ENCODE peak calls at places on chromosomes 4 and X, in five cellular contexts. One of them, this sample, is unnamed.

GRCh38 chr4:56689231-56689630 is 8.1 kb upstream of the HOPX start:
- DNase-seq in K562: no peak
- DNase-seq in HepG2: no peak
- DNase-seq in H1: no peak
- DNase-seq in GM12891: no peak
- DNase-seq in this sample: no peak

GRCh38 chr4:152663203-152664066 is 16.4 kb downstream of the TMEM154 start:
- DNase-seq in H1: no peak
- DNase-seq in K562: no peak
- DNase-seq in GM12891: no peak
- DNase-seq in HepG2: no peak
- DNase-seq in this sample: no peak

GRCh38 chr4:2220016-2220620 is 21.8 kb downstream of the HAUS3 start:
- DNase-seq in HepG2: peak; percentile 61
- DNase-seq in H1: peak; percentile 91
- DNase-seq in K562: peak; percentile 67
- DNase-seq in GM12891: no peak
- DNase-seq in this sample: peak; percentile 24

GRCh38 chrX:18674417-18674787 is 2.5 kb upstream of the RS1 start:
- DNase-seq in K562: peak; percentile 27
- DNase-seq in GM12891: no peak
- DNase-seq in H1: peak; percentile 53
- DNase-seq in HepG2: no peak
- DNase-seq in this sample: no peak

GRCh38 chrX:118520858-118521206 is 25.2 kb downstream of the DOCK11 start:
- DNase-seq in GM12891: no peak
- DNase-seq in H1: no peak
- DNase-seq in HepG2: no peak
- DNase-seq in K562: peak; percentile 49
- DNase-seq in this sample: no peak

GRCh38 chr4:183823394-183823793 is 81.7 kb upstream of the STOX2 start:
- DNase-seq in HepG2: no peak
- DNase-seq in K562: no peak
- DNase-seq in H1: no peak
- DNase-seq in GM12891: no peak
- DNase-seq in this sample: no peak

GRCh38 chr4:70725633-70726032 is 3.9 kb downstream of the RUFY3 start:
- DNase-seq in H1: no peak
- DNase-seq in K562: no peak
- DNase-seq in GM12891: no peak
- DNase-seq in HepG2: no peak
- DNase-seq in this sample: no peak

GRCh38 chr4:14871676-14872430 is 130.4 kb upstream of the CPEB2 start:
- DNase-seq in H1: peak; percentile 61
- DNase-seq in HepG2: peak; percentile 3
- DNase-seq in GM12891: no peak
- DNase-seq in K562: peak; percentile 18
- DNase-seq in this sample: no peak

GRCh38 chr4:64617813-64618212 is 208.6 kb upstream of the TECRL start:
- DNase-seq in GM12891: no peak
- DNase-seq in HepG2: no peak
- DNase-seq in H1: no peak
- DNase-seq in K562: no peak
- DNase-seq in this sample: no peak

GRCh38 chrX:42289492-42290385 is 366.4 kb upstream of the CASK start:
- DNase-seq in H1: no peak
- DNase-seq in GM12891: no peak
- DNase-seq in K562: no peak
- DNase-seq in HepG2: no peak
- DNase-seq in this sample: no peak

GRCh38 chr4:66574145-66574978 is 904.1 kb upstream of the EPHA5 start:
- DNase-seq in H1: no peak
- DNase-seq in GM12891: no peak
- DNase-seq in K562: no peak
- DNase-seq in HepG2: no peak
- DNase-seq in this sample: no peak

GRCh38 chr4:166165829-166166420 is 292.9 kb downstream of the TLL1 start:
- DNase-seq in K562: peak; percentile 34
- DNase-seq in H1: no peak
- DNase-seq in HepG2: peak; percentile 73
- DNase-seq in GM12891: peak; percentile 11
- DNase-seq in this sample: no peak

GRCh38 chr4:4426511-4427477 is 39.9 kb downstream of the NSG1 start:
- DNase-seq in H1: peak; percentile 79
- DNase-seq in GM12891: no peak
- DNase-seq in K562: no peak
- DNase-seq in HepG2: no peak
- DNase-seq in this sample: no peak

GRCh38 chr4:154471924-154472323 is 19.7 kb downstream of the DCHS2 start:
- DNase-seq in K562: no peak
- DNase-seq in HepG2: peak; percentile 21
- DNase-seq in GM12891: no peak
- DNase-seq in H1: no peak
- DNase-seq in this sample: no peak

GRCh38 chr4:82611982-82612381 is 50.2 kb upstream of the TMEM150C start:
- DNase-seq in H1: no peak
- DNase-seq in K562: no peak
- DNase-seq in GM12891: no peak
- DNase-seq in HepG2: no peak
- DNase-seq in this sample: no peak

GRCh38 chr4:57163530-57164459 is 53.6 kb upstream of the IGFBP7 start:
- DNase-seq in HepG2: peak; percentile 68
- DNase-seq in GM12891: peak; percentile 66
- DNase-seq in H1: peak; percentile 95
- DNase-seq in K562: peak; percentile 74
- DNase-seq in this sample: peak; percentile 55

GRCh38 chr4:8675383-8675782 is 82.8 kb downstream of the CPZ start:
- DNase-seq in GM12891: no peak
- DNase-seq in H1: peak; percentile 93
- DNase-seq in K562: peak; percentile 52
- DNase-seq in HepG2: peak; percentile 9
- DNase-seq in this sample: no peak

GRCh38 chrX:2513120-2513664 is 12.4 kb upstream of the DHRSX start:
- DNase-seq in HepG2: no peak
- DNase-seq in GM12891: no peak
- DNase-seq in K562: no peak
- DNase-seq in H1: no peak
- DNase-seq in this sample: no peak

GRCh38 chr4:24515698-24516097 is 68.7 kb downstream of the DHX15 start:
- DNase-seq in HepG2: no peak
- DNase-seq in GM12891: no peak
- DNase-seq in K562: no peak
- DNase-seq in H1: no peak
- DNase-seq in this sample: no peak

GRCh38 chr4:39900966-39901365 is 76.7 kb downstream of the PDS5A start:
- DNase-seq in H1: no peak
- DNase-seq in HepG2: no peak
- DNase-seq in GM12891: no peak
- DNase-seq in K562: no peak
- DNase-seq in this sample: no peak

GRCh38 chr4:159097785-159098184 is 5.1 kb upstream of the RAPGEF2 start:
- DNase-seq in HepG2: no peak
- DNase-seq in K562: no peak
- DNase-seq in GM12891: no peak
- DNase-seq in H1: no peak
- DNase-seq in this sample: no peak

GRCh38 chr4:3389879-3390840 is 51.6 kb upstream of the HGFAC start:
- DNase-seq in HepG2: no peak
- DNase-seq in K562: no peak
- DNase-seq in GM12891: no peak
- DNase-seq in H1: peak; percentile 54
- DNase-seq in this sample: no peak

GRCh38 chrX:789096-789495 is 158.5 kb downstream of the SHOX start:
- DNase-seq in GM12891: no peak
- DNase-seq in K562: no peak
- DNase-seq in H1: no peak
- DNase-seq in HepG2: no peak
- DNase-seq in this sample: no peak

GRCh38 chr4:138205531-138206233 is 36.5 kb downstream of the SLC7A11 start:
- DNase-seq in H1: no peak
- DNase-seq in GM12891: no peak
- DNase-seq in K562: no peak
- DNase-seq in HepG2: no peak
- DNase-seq in this sample: no peak

GRCh38 chr4:152972821-152973613 is 36.9 kb downstream of the FHDC1 start:
- DNase-seq in H1: no peak
- DNase-seq in GM12891: no peak
- DNase-seq in HepG2: no peak
- DNase-seq in K562: no peak
- DNase-seq in this sample: no peak

GRCh38 chr4:10958226-10958856 is 273.8 kb upstream of the CLNK start:
- DNase-seq in HepG2: no peak
- DNase-seq in H1: no peak
- DNase-seq in GM12891: no peak
- DNase-seq in K562: no peak
- DNase-seq in this sample: no peak

GRCh38 chr4:177391953-177392352 is 50.3 kb downstream of the AGA start:
- DNase-seq in HepG2: peak; percentile 79
- DNase-seq in GM12891: no peak
- DNase-seq in K562: no peak
- DNase-seq in H1: no peak
- DNase-seq in this sample: no peak

GRCh38 chr4:712093-712492 is 6.5 kb downstream of the PCGF3 start:
- DNase-seq in GM12891: no peak
- DNase-seq in H1: no peak
- DNase-seq in K562: no peak
- DNase-seq in HepG2: no peak
- DNase-seq in this sample: no peak

GRCh38 chr4:6641164-6641970 is 882 bp downstream of the MRFAP1 start:
- DNase-seq in H1: no peak
- DNase-seq in K562: peak; percentile 55
- DNase-seq in HepG2: no peak
- DNase-seq in GM12891: no peak
- DNase-seq in this sample: peak; percentile 37

GRCh38 chrX:150935466-150935865 is 37.0 kb upstream of the CD99L2 start:
- DNase-seq in K562: no peak
- DNase-seq in H1: no peak
- DNase-seq in HepG2: no peak
- DNase-seq in GM12891: no peak
- DNase-seq in this sample: no peak

GRCh38 chr4:102815981-102816380 is 11.4 kb downstream of the UBE2D3 start:
- DNase-seq in HepG2: peak; percentile 66
- DNase-seq in GM12891: no peak
- DNase-seq in H1: no peak
- DNase-seq in K562: no peak
- DNase-seq in this sample: no peak

GRCh38 chr4:17494258-17494657 is 17.6 kb downstream of the QDPR start:
- DNase-seq in HepG2: no peak
- DNase-seq in H1: no peak
- DNase-seq in K562: peak; percentile 51
- DNase-seq in GM12891: no peak
- DNase-seq in this sample: no peak

GRCh38 chr4:5708829-5709680 is 696 bp upstream of the EVC2 start:
- DNase-seq in GM12891: no peak
- DNase-seq in HepG2: no peak
- DNase-seq in K562: no peak
- DNase-seq in H1: peak; percentile 49
- DNase-seq in this sample: no peak

GRCh38 chrX:22165732-22166457 is 106.8 kb upstream of the CBLL2 start:
- DNase-seq in K562: no peak
- DNase-seq in GM12891: no peak
- DNase-seq in H1: no peak
- DNase-seq in HepG2: no peak
- DNase-seq in this sample: no peak

GRCh38 chr4:118389731-118390520 is 37.1 kb upstream of the PRSS12 start:
- DNase-seq in GM12891: no peak
- DNase-seq in HepG2: no peak
- DNase-seq in H1: no peak
- DNase-seq in K562: no peak
- DNase-seq in this sample: no peak

GRCh38 chr4:118388621-118389020 is 35.8 kb upstream of the PRSS12 start:
- DNase-seq in H1: no peak
- DNase-seq in HepG2: no peak
- DNase-seq in GM12891: no peak
- DNase-seq in K562: no peak
- DNase-seq in this sample: no peak
- TF ChIP-seq TAF1 in H1: no peak
- TF ChIP-seq TAF1 in HepG2: no peak
- TF ChIP-seq TAF1 in GM12891: no peak
- TF ChIP-seq TAF1 in K562: no peak
- TF ChIP-seq TAF1 in this sample: no peak

DNA sequence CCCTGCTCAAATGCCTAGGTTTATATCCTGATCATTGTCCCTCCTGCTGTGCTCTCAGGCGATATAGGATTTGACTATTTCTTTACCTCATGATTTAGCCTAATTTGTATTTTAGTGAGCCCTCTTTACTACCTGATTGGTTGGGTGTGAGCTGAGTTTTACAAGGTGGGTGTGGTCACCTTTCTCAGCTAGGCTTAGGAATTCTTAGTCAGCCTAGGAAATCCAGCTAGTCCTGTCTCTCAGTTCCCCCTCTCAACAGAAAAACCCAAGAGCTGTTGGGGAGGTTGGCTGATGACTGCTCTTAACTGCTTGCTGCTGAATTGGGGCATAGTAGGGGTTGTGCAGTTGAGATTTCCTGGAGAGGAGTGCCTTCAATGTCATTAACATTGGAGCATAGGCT is 100.5 kb upstream of the AADAT start:
- DNase-seq in GM12891: no peak
- DNase-seq in HepG2: no peak
- DNase-seq in H1: no peak
- DNase-seq in K562: no peak
- DNase-seq in this sample: no peak
- TF ChIP-seq POLR2AphosphoS5 in GM12891: no peak
- TF ChIP-seq POLR2AphosphoS5 in HepG2: no peak
- TF ChIP-seq POLR2AphosphoS5 in H1: no peak
- TF ChIP-seq POLR2AphosphoS5 in K562: no peak
- TF ChIP-seq POLR2AphosphoS5 in this sample: no peak

GRCh38 chrX:154540897-154541535 is 5.6 kb downstream of the G6PD start:
- DNase-seq in H1: no peak
- DNase-seq in HepG2: peak; percentile 89
- DNase-seq in GM12891: no peak
- DNase-seq in K562: no peak
- DNase-seq in this sample: no peak
- TF ChIP-seq POLR2A in H1: no peak
- TF ChIP-seq POLR2A in HepG2: peak; percentile 83
- TF ChIP-seq POLR2A in GM12891: no peak
- TF ChIP-seq POLR2A in K562: no peak
- TF ChIP-seq POLR2A in this sample: no peak

DNA sequence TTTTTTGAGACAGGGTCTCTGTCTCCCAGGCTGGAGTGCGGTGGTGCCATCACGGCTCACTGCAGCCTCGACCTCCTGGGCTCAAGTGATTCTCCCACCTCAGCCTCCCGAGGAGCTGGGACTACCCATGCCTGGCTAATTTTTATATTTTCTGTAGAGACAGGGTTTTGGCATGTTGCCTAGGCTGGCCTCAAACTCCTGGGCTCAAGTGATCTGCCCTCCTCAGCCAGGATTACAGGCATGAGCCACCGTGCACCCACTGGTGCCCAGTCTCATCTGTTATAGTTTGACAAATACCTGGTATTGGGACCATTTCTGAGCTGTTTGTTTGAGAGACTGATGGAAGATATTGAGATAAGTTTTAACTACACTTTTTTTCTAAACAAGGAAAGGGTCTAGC is 57.5 kb upstream of the SMIM10 start:
- DNase-seq in GM12891: no peak
- DNase-seq in H1: no peak
- DNase-seq in K562: no peak
- DNase-seq in HepG2: no peak
- DNase-seq in this sample: no peak
- TF ChIP-seq TAF1 in GM12891: no peak
- TF ChIP-seq TAF1 in H1: no peak
- TF ChIP-seq TAF1 in K562: no peak
- TF ChIP-seq TAF1 in HepG2: no peak
- TF ChIP-seq TAF1 in this sample: no peak